ENCODE peak calls at places on chromosomes 4 and X, in five cellular contexts. U is stimulated activated CD8-positive, alpha-beta memory T cell treated with anti-CD3 and anti-CD28 coated beads, Interleukin-7, amount 100 ng/mL, for 1 hour; R is transverse colon; E is effector memory CD8-positive, alpha-beta T cell; D is HTR-8/SVneo. T is an unnamed sample.
A peak's percentile ranks its signal among the peaks of the same experiment; 100 is the strongest.

GRCh38 chrX:12701625-12702024 is 89.6 kb upstream of the PRPS2 start:
- DNase-seq in R (peak; percentile 42), E (no peak), U (no peak), D (peak; percentile 41), T (peak; percentile 48)

GRCh38 chrX:139831689-139832456 is 101.0 kb downstream of the ATP11C start:
- DNase-seq in E (no peak), U (no peak), R (no peak), D (peak; percentile 8), T (peak; percentile 30)

GRCh38 chr4:40887690-40888089 is 137.9 kb downstream of the NSUN7 start:
- DNase-seq in D (no peak), U (no peak), E (no peak), R (no peak), T (peak; percentile 72)

GRCh38 chr4:138912714-138913340 is 102.8 kb upstream of the NOCT start:
- DNase-seq in R (no peak), U (no peak), E (no peak), D (no peak), T (no peak)

GRCh38 chr4:163167333-163167626 is 590 bp upstream of the NAF1 start:
- DNase-seq in U (no peak), E (no peak), R (no peak), D (no peak), T (no peak)

GRCh38 chr4:74675673-74676279 is 118.5 kb downstream of the BTC start:
- DNase-seq in E (no peak), U (no peak), D (peak; percentile 20), R (no peak), T (peak; percentile 68)

GRCh38 chr4:7655549-7656243 is 221.0 kb upstream of the PSAPL1 start:
- DNase-seq in E (no peak), D (peak; percentile 64), R (no peak), U (no peak), T (no peak)

GRCh38 chr4:164866817-164867490 is 10.0 kb upstream of the APELA start:
- DNase-seq in D (no peak), R (no peak), E (no peak), U (no peak), T (peak; percentile 32)

GRCh38 chr4:150588341-150588740 is 6.4 kb downstream of the MAB21L2 start:
- DNase-seq in E (no peak), R (no peak), D (no peak), U (no peak), T (no peak)

GRCh38 chr4:74073358-74073757 is 25.6 kb downstream of the CXCL2 start:
- DNase-seq in U (no peak), D (no peak), R (no peak), E (no peak), T (no peak)

GRCh38 chr4:113394730-113395530 is 345.5 kb downstream of the ANK2 start:
- DNase-seq in R (peak; percentile 35), U (peak; percentile 4), E (peak; percentile 56), D (peak; percentile 64), T (peak; percentile 68)

GRCh38 chrX:11787564-11787963 is 29.5 kb downstream of the MSL3 start:
- DNase-seq in U (peak; percentile 51), E (peak; percentile 48), R (peak; percentile 50), D (no peak), T (peak; percentile 41)

GRCh38 chrX:133444952-133445831 is 29.9 kb upstream of the GPC4 start:
- DNase-seq in E (no peak), R (peak; percentile 16), U (no peak), D (no peak), T (peak; percentile 10)

GRCh38 chr4:94290245-94290644 is 52.4 kb downstream of the HPGDS start:
- DNase-seq in D (no peak), R (no peak), E (no peak), U (no peak), T (no peak)

GRCh38 chr4:113636438-113636818 is 125.1 kb downstream of the CAMK2D start:
- DNase-seq in U (no peak), R (no peak), E (peak; percentile 19), D (no peak), T (no peak)

GRCh38 chr4:140735779-140736391 is 20.3 kb downstream of the TBC1D9 start:
- DNase-seq in U (no peak), D (no peak), R (no peak), E (no peak), T (no peak)

GRCh38 chrX:113429011-113429410 is 588.4 kb upstream of the AMOT start:
- DNase-seq in R (no peak), E (no peak), D (no peak), U (no peak), T (no peak)

GRCh38 chr4:138510053-138510452 is 267.9 kb upstream of the SLC7A11 start:
- DNase-seq in R (no peak), E (no peak), U (no peak), D (no peak), T (no peak)

GRCh38 chrX:124335598-124335997 is 3.1 kb downstream of the TEX13D start:
- DNase-seq in R (no peak), D (no peak), U (no peak), E (no peak), T (no peak)

GRCh38 chrX:53435997-53436396 is 1.8 kb upstream of the HSD17B10 start:
- DNase-seq in R (peak; percentile 67), U (peak; percentile 26), D (peak; percentile 35), E (peak; percentile 57), T (peak; percentile 71)

GRCh38 chrX:49277520-49277799 is 7.9 kb downstream of the PPP1R3F start:
- DNase-seq in R (no peak), U (no peak), D (no peak), E (no peak), T (no peak)

GRCh38 chrX:11264925-11265324 is 28.3 kb upstream of the AMELX start:
- DNase-seq in E (no peak), U (no peak), R (no peak), D (no peak), T (no peak)

GRCh38 chr4:150875367-150875766 is 139.7 kb downstream of the LRBA start:
- DNase-seq in E (no peak), D (no peak), R (no peak), U (no peak), T (no peak)

GRCh38 chr4:48604041-48604440 is 114.0 kb downstream of the ZAR1 start:
- DNase-seq in E (no peak), D (no peak), R (no peak), U (no peak), T (no peak)

GRCh38 chrX:13533726-13534125 is 35.7 kb upstream of the EGFL6 start:
- DNase-seq in U (no peak), D (peak; percentile 57), E (no peak), R (no peak), T (peak; percentile 70)

T was measured in AG08395.